ENCODE peak calls at places on chromosomes 5 and 9, in eight cellular contexts. Z, I, G, X, A, T, R and K are unnamed samples.

GRCh38 chr9:133563286-133564213 is 29.0 kb downstream of the ADAMTSL2 start:
- DNase-seq in Z (no peak), I (peak), G (no peak), X (no peak), A (no peak), T (peak), R (no peak), K (no peak)

GRCh38 chr5:141647851-141648250 is 3.4 kb downstream of the FCHSD1 start:
- DNase-seq in Z (no peak), I (no peak), G (no peak), X (no peak), A (no peak), T (no peak), R (no peak), K (no peak)

GRCh38 chr9:97109194-97109811 is 70.4 kb upstream of the CTSV start:
- DNase-seq in Z (peak), I (peak), G (peak), X (peak), A (no peak), T (no peak), R (no peak), K (no peak)

GRCh38 chr5:158701406-158702177 is 398.1 kb downstream of the EBF1 start:
- DNase-seq in Z (no peak), I (no peak), G (no peak), X (no peak), A (no peak), T (no peak), R (no peak), K (no peak)

GRCh38 chr5:39447968-39448367 is 23.2 kb upstream of the DAB2 start:
- DNase-seq in Z (no peak), I (no peak), G (no peak), X (no peak), A (no peak), T (no peak), R (no peak), K (no peak)

GRCh38 chr5:132052520-132052919 is 7.9 kb upstream of the IL3 start:
- DNase-seq in Z (no peak), I (no peak), G (no peak), X (no peak), A (no peak), T (no peak), R (no peak), K (no peak)

GRCh38 chr9:36074870-36075532 is 38.3 kb downstream of the RECK start:
- DNase-seq in Z (no peak), I (no peak), G (no peak), X (no peak), A (no peak), T (peak), R (peak), K (no peak)

GRCh38 chr5:92544567-92544966 is 1036.5 kb downstream of the NR2F1-AS1 start:
- DNase-seq in Z (no peak), I (no peak), G (no peak), X (no peak), A (no peak), T (no peak), R (no peak), K (no peak)

GRCh38 chr9:10059044-10059443 is 553.8 kb downstream of the PTPRD start:
- DNase-seq in Z (peak), I (no peak), G (no peak), X (no peak), A (no peak), T (no peak), R (no peak), K (no peak)

GRCh38 chr5:136738829-136739228 is 373.5 kb upstream of the TRPC7 start:
- DNase-seq in Z (no peak), I (no peak), G (no peak), X (no peak), A (no peak), T (no peak), R (no peak), K (no peak)

GRCh38 chr5:55916986-55917385 is 65.8 kb downstream of the IL31RA start:
- DNase-seq in Z (no peak), I (no peak), G (no peak), X (no peak), A (no peak), T (no peak), R (no peak), K (no peak)

GRCh38 chr9:16022228-16022627 is 469.4 kb downstream of the CCDC171 start:
- DNase-seq in Z (no peak), I (no peak), G (no peak), X (no peak), A (no peak), T (no peak), R (no peak), K (no peak)

GRCh38 chr5:95644351-95645042 is 2.1 kb upstream of the RFESD start:
- DNase-seq in Z (peak), I (peak), G (no peak), X (no peak), A (no peak), T (peak), R (no peak), K (no peak)

GRCh38 chr9:125440411-125440810 is 178.8 kb downstream of the GAPVD1 start:
- DNase-seq in Z (no peak), I (no peak), G (no peak), X (no peak), A (no peak), T (no peak), R (no peak), K (peak)

GRCh38 chr5:15807861-15808260 is 307.9 kb downstream of the FBXL7 start:
- DNase-seq in Z (no peak), I (no peak), G (no peak), X (no peak), A (no peak), T (no peak), R (no peak), K (no peak)

GRCh38 chr5:170136493-170136892 is 30.8 kb downstream of the FOXI1 start:
- DNase-seq in Z (no peak), I (no peak), G (no peak), X (no peak), A (no peak), T (no peak), R (no peak), K (no peak)

GRCh38 chr9:98022447-98022846 is 34.1 kb upstream of the NANS start:
- DNase-seq in Z (no peak), I (no peak), G (no peak), X (no peak), A (no peak), T (no peak), R (no peak), K (no peak)

GRCh38 chr5:102792705-102793104 is 37.6 kb downstream of the PAM start:
- DNase-seq in Z (peak), I (no peak), G (no peak), X (no peak), A (no peak), T (no peak), R (no peak), K (no peak)

GRCh38 chr9:134739660-134739968 is 98.0 kb downstream of the COL5A1 start:
- DNase-seq in Z (no peak), I (no peak), G (no peak), X (no peak), A (no peak), T (no peak), R (no peak), K (no peak)

GRCh38 chr5:133327946-133328401 is 276.2 kb downstream of the HSPA4 start:
- DNase-seq in Z (peak), I (no peak), G (peak), X (no peak), A (no peak), T (no peak), R (no peak), K (no peak)

GRCh38 chr5:127936439-127936972 is 147.1 kb upstream of the SLC12A2 start:
- DNase-seq in Z (no peak), I (no peak), G (no peak), X (no peak), A (no peak), T (no peak), R (no peak), K (no peak)

GRCh38 chr5:32679218-32679617 is 31.9 kb upstream of the NPR3 start:
- DNase-seq in Z (no peak), I (no peak), G (no peak), X (no peak), A (no peak), T (no peak), R (no peak), K (no peak)

GRCh38 chr5:111680737-111681413 is 76.1 kb downstream of the NREP start:
- DNase-seq in Z (no peak), I (no peak), G (no peak), X (no peak), A (no peak), T (peak), R (no peak), K (peak)

GRCh38 chr5:87246046-87246445 is 21.6 kb upstream of the RASA1 start:
- DNase-seq in Z (no peak), I (no peak), G (no peak), X (no peak), A (no peak), T (no peak), R (no peak), K (no peak)

GRCh38 chr9:114280636-114281315 is 42.1 kb upstream of the ORM1 start:
- DNase-seq in Z (no peak), I (no peak), G (no peak), X (no peak), A (no peak), T (peak), R (no peak), K (no peak)

GRCh38 chr9:83965350-83966208 is 14.4 kb downstream of the HNRNPK start:
- DNase-seq in Z (peak), I (no peak), G (no peak), X (no peak), A (no peak), T (no peak), R (no peak), K (no peak)

GRCh38 chr9:6692891-6693361 is 47.4 kb upstream of the GLDC start:
- DNase-seq in Z (peak), I (no peak), G (no peak), X (no peak), A (no peak), T (no peak), R (no peak), K (no peak)
- TF ChIP-seq POLR2AphosphoS5 in Z (peak), I (no peak), G (peak), X (no peak), A (no peak), T (no peak), R (no peak), K (no peak)

GRCh38 chr5:161138751-161139455 is 286.9 kb upstream of the ATP10B start:
- DNase-seq in Z (no peak), I (no peak), G (no peak), X (no peak), A (no peak), T (no peak), R (no peak), K (no peak)
- TF ChIP-seq POLR2AphosphoS5 in Z (no peak), I (no peak), G (no peak), X (no peak), A (no peak), T (no peak), R (no peak), K (no peak)

DNA sequence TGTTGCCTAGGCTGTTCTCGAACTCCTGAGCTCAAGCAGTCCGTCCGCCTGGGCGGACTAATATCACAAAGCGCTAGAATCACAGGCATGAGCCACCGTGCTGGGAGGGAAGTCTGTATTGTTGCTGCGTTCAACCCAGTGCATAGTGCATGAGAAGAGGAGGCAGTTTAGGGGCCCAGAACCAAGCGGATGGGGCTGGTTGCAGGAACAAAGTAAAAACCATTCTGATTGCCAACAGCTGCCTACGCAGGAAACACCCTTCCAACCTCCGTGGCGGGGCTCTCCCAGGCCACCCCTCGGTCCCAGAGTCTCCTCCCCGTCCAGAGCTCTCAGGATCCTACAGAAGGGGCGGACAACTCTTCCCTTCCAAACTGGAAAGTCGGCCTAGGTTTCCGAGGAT is 87.1 kb downstream of the ANXA2R start:
- DNase-seq in Z (no peak), I (no peak), G (no peak), X (no peak), A (no peak), T (no peak), R (no peak), K (no peak)
- TF ChIP-seq POLR2AphosphoS5 in Z (no peak), I (no peak), G (no peak), X (no peak), A (no peak), T (no peak), R (no peak), K (no peak)

GRCh38 chr9:38062498-38063362 is 6.3 kb downstream of the SHB start:
- DNase-seq in Z (no peak), I (peak), G (no peak), X (no peak), A (no peak), T (no peak), R (no peak), K (no peak)

GRCh38 chr9:38060688-38061087 is 8.3 kb downstream of the SHB start:
- DNase-seq in Z (no peak), I (no peak), G (no peak), X (no peak), A (no peak), T (peak), R (no peak), K (no peak)

GRCh38 chr9:38063363-38063707 is 5.7 kb downstream of the SHB start:
- DNase-seq in Z (no peak), I (no peak), G (no peak), X (no peak), A (no peak), T (no peak), R (no peak), K (no peak)

GRCh38 chr9:38062106-38062497 is 6.9 kb downstream of the SHB start:
- DNase-seq in Z (no peak), I (no peak), G (no peak), X (no peak), A (no peak), T (peak), R (no peak), K (no peak)

GRCh38 chr9:38061326-38061947 is 7.6 kb downstream of the SHB start:
- DNase-seq in Z (no peak), I (no peak), G (no peak), X (no peak), A (no peak), T (peak), R (no peak), K (no peak)
- TF ChIP-seq POLR2AphosphoS5 in Z (no peak), I (no peak), G (no peak), X (no peak), A (no peak), T (no peak), R (no peak), K (no peak)